ENCODE peak calls at places on chromosomes 6 and 20, in four cellular contexts. One of them, this sample, is unnamed.

GRCh38 chr6:62283828-62284411 is 2.1 kb downstream of the KHDRBS2 start:
- DNase-seq in choroid plexus epithelial cell: peak; percentile 32
- DNase-seq in cardiac fibroblast: peak; percentile 52
- DNase-seq in fibroblast of the conjunctiva: no peak
- DNase-seq in this sample: peak; percentile 44

GRCh38 chr6:163394659-163395058 is 19.9 kb upstream of the QKI start:
- DNase-seq in choroid plexus epithelial cell: no peak
- DNase-seq in cardiac fibroblast: no peak
- DNase-seq in fibroblast of the conjunctiva: no peak
- DNase-seq in this sample: no peak

GRCh38 chr20:46364670-46365482 is 41.5 kb downstream of the ELMO2 start:
- DNase-seq in choroid plexus epithelial cell: no peak
- DNase-seq in cardiac fibroblast: no peak
- DNase-seq in fibroblast of the conjunctiva: no peak
- DNase-seq in this sample: no peak

GRCh38 chr20:53855733-53856132 is 214.7 kb downstream of the BCAS1 start:
- DNase-seq in fibroblast of the conjunctiva: no peak
- DNase-seq in choroid plexus epithelial cell: no peak
- DNase-seq in cardiac fibroblast: no peak
- DNase-seq in this sample: no peak

GRCh38 chr6:731924-732323 is 39.0 kb upstream of the EXOC2 start:
- DNase-seq in choroid plexus epithelial cell: no peak
- DNase-seq in fibroblast of the conjunctiva: no peak
- DNase-seq in cardiac fibroblast: no peak
- DNase-seq in this sample: no peak

GRCh38 chr20:24795444-24795843 is 153.6 kb upstream of the CST7 start:
- DNase-seq in cardiac fibroblast: no peak
- DNase-seq in fibroblast of the conjunctiva: no peak
- DNase-seq in choroid plexus epithelial cell: no peak
- DNase-seq in this sample: no peak

GRCh38 chr20:45813006-45813340 is 529 bp downstream of the UBE2C start:
- DNase-seq in fibroblast of the conjunctiva: no peak
- DNase-seq in cardiac fibroblast: no peak
- DNase-seq in choroid plexus epithelial cell: no peak
- DNase-seq in this sample: no peak

GRCh38 chr6:15744824-15745402 is 82.1 kb upstream of the DTNBP1 start:
- DNase-seq in choroid plexus epithelial cell: no peak
- DNase-seq in fibroblast of the conjunctiva: no peak
- DNase-seq in cardiac fibroblast: no peak
- DNase-seq in this sample: no peak

GRCh38 chr6:159017757-159018559 is 18.0 kb upstream of the RSPH3 start:
- DNase-seq in choroid plexus epithelial cell: no peak
- DNase-seq in cardiac fibroblast: no peak
- DNase-seq in fibroblast of the conjunctiva: no peak
- DNase-seq in this sample: no peak

GRCh38 chr6:4327841-4328240 is 192.5 kb upstream of the ECI2 start:
- DNase-seq in fibroblast of the conjunctiva: no peak
- DNase-seq in cardiac fibroblast: peak; percentile 53
- DNase-seq in choroid plexus epithelial cell: no peak
- DNase-seq in this sample: no peak

GRCh38 chr6:686528-686927 is 6.4 kb downstream of the EXOC2 start:
- DNase-seq in choroid plexus epithelial cell: no peak
- DNase-seq in fibroblast of the conjunctiva: no peak
- DNase-seq in cardiac fibroblast: peak; percentile 25
- DNase-seq in this sample: no peak

GRCh38 chr6:141675957-141676356 is 456.8 kb upstream of the GJE1 start:
- DNase-seq in choroid plexus epithelial cell: peak; percentile 62
- DNase-seq in fibroblast of the conjunctiva: peak; percentile 33
- DNase-seq in cardiac fibroblast: peak; percentile 48
- DNase-seq in this sample: peak; percentile 13

GRCh38 chr20:7022597-7022996 is 255.1 kb downstream of the BMP2 start:
- DNase-seq in choroid plexus epithelial cell: no peak
- DNase-seq in fibroblast of the conjunctiva: no peak
- DNase-seq in cardiac fibroblast: no peak
- DNase-seq in this sample: no peak

GRCh38 chr6:28838634-28839442 is 84.9 kb downstream of the TRIM27 start:
- DNase-seq in cardiac fibroblast: peak; percentile 87
- DNase-seq in choroid plexus epithelial cell: peak; percentile 82
- DNase-seq in fibroblast of the conjunctiva: peak; percentile 70
- DNase-seq in this sample: peak; percentile 75

GRCh38 chr6:68634503-68635411 is at the start of gene ADGRB3:
- DNase-seq in fibroblast of the conjunctiva: peak; percentile 17
- DNase-seq in choroid plexus epithelial cell: peak; percentile 70
- DNase-seq in cardiac fibroblast: peak; percentile 73
- DNase-seq in this sample: peak; percentile 27

GRCh38 chr6:82511546-82511945 is 147.9 kb downstream of the TPBG start:
- DNase-seq in fibroblast of the conjunctiva: no peak
- DNase-seq in choroid plexus epithelial cell: no peak
- DNase-seq in cardiac fibroblast: no peak
- DNase-seq in this sample: peak; percentile 8

GRCh38 chr6:118542184-118542952 is 5.7 kb upstream of the PLN start:
- DNase-seq in fibroblast of the conjunctiva: no peak
- DNase-seq in choroid plexus epithelial cell: peak; percentile 39
- DNase-seq in cardiac fibroblast: peak; percentile 78
- DNase-seq in this sample: peak; percentile 37

GRCh38 chr6:66961191-66961590 is 1254.2 kb upstream of the EYS start:
- DNase-seq in cardiac fibroblast: no peak
- DNase-seq in fibroblast of the conjunctiva: no peak
- DNase-seq in choroid plexus epithelial cell: no peak
- DNase-seq in this sample: peak; percentile 34

GRCh38 chr6:44201200-44201599 is 15.5 kb upstream of the MYMX start:
- DNase-seq in choroid plexus epithelial cell: no peak
- DNase-seq in fibroblast of the conjunctiva: no peak
- DNase-seq in cardiac fibroblast: no peak
- DNase-seq in this sample: peak; percentile 62

GRCh38 chr6:84652356-84653026 is 111.9 kb downstream of the TBX18 start:
- DNase-seq in choroid plexus epithelial cell: peak; percentile 97
- DNase-seq in cardiac fibroblast: peak; percentile 97
- DNase-seq in fibroblast of the conjunctiva: peak; percentile 81
- DNase-seq in this sample: peak; percentile 78

GRCh38 chr6:34386316-34387137 is 5.9 kb downstream of the NUDT3 start:
- DNase-seq in choroid plexus epithelial cell: peak; percentile 95
- DNase-seq in cardiac fibroblast: peak; percentile 98
- DNase-seq in fibroblast of the conjunctiva: peak; percentile 70
- DNase-seq in this sample: peak; percentile 75

GRCh38 chr6:159968295-159969203 is at the start of gene IGF2R:
- DNase-seq in cardiac fibroblast: peak; percentile 86
- DNase-seq in choroid plexus epithelial cell: peak; percentile 90
- DNase-seq in fibroblast of the conjunctiva: peak; percentile 75
- DNase-seq in this sample: no peak

GRCh38 chr20:3221398-3222226 is 12.3 kb downstream of the ITPA start:
- DNase-seq in cardiac fibroblast: no peak
- DNase-seq in choroid plexus epithelial cell: no peak
- DNase-seq in fibroblast of the conjunctiva: no peak
- DNase-seq in this sample: peak; percentile 53

GRCh38 chr6:31791324-31792089 is 4.0 kb downstream of the VARS1 start:
- DNase-seq in choroid plexus epithelial cell: peak; percentile 66
- DNase-seq in fibroblast of the conjunctiva: peak; percentile 27
- DNase-seq in cardiac fibroblast: peak; percentile 54
- DNase-seq in this sample: no peak